ENCODE peak calls at places on chromosomes 13 and 19, in four cellular contexts. One of them, this sample, is unnamed.

GRCh38 chr19:40612831-40613668 is 11.9 kb downstream of the LTBP4 start:
- DNase-seq in HL-60: no peak
- DNase-seq in GM12891: no peak
- DNase-seq in K562: peak; percentile 94
- DNase-seq in this sample: no peak

GRCh38 chr13:44932850-44933251 is 56.4 kb downstream of the NUFIP1 start:
- DNase-seq in HL-60: no peak
- DNase-seq in GM12891: no peak
- DNase-seq in K562: no peak
- DNase-seq in this sample: no peak

GRCh38 chr19:41886761-41887710 is 4.1 kb downstream of the ARHGEF1 start:
- DNase-seq in HL-60: no peak
- DNase-seq in GM12891: no peak
- DNase-seq in K562: no peak
- DNase-seq in this sample: no peak

GRCh38 chr13:85204668-85205344 is 594.4 kb downstream of the SLITRK6 start:
- DNase-seq in HL-60: no peak
- DNase-seq in GM12891: no peak
- DNase-seq in K562: no peak
- DNase-seq in this sample: no peak

GRCh38 chr13:46211116-46211515 is 612 bp upstream of the LRRC63 start:
- DNase-seq in HL-60: peak; percentile 56
- DNase-seq in GM12891: no peak
- DNase-seq in K562: peak; percentile 68
- DNase-seq in this sample: no peak

GRCh38 chr13:52061587-52061986 is 37.1 kb downstream of the UTP14C start:
- DNase-seq in HL-60: no peak
- DNase-seq in GM12891: no peak
- DNase-seq in K562: no peak
- DNase-seq in this sample: no peak

GRCh38 chr19:38551450-38551813 is 66.3 kb downstream of the MAP4K1 start:
- DNase-seq in HL-60: no peak
- DNase-seq in GM12891: no peak
- DNase-seq in K562: no peak
- DNase-seq in this sample: peak; percentile 52

GRCh38 chr13:32902898-32903297 is 113.3 kb upstream of the KL start:
- DNase-seq in HL-60: no peak
- DNase-seq in GM12891: no peak
- DNase-seq in K562: no peak
- DNase-seq in this sample: no peak

GRCh38 chr19:31263317-31263716 is 85.9 kb downstream of the TSHZ3 start:
- DNase-seq in HL-60: no peak
- DNase-seq in GM12891: no peak
- DNase-seq in K562: no peak
- DNase-seq in this sample: no peak

GRCh38 chr13:65600702-65601101 is 1629.4 kb downstream of the PCDH9 start:
- DNase-seq in HL-60: no peak
- DNase-seq in GM12891: no peak
- DNase-seq in K562: no peak
- DNase-seq in this sample: no peak

GRCh38 chr13:41565221-41565620 is 107.9 kb downstream of the RGCC start:
- DNase-seq in HL-60: no peak
- DNase-seq in GM12891: no peak
- DNase-seq in K562: no peak
- DNase-seq in this sample: no peak

GRCh38 chr19:594265-594870 is 4.7 kb downstream of the HCN2 start:
- DNase-seq in HL-60: no peak
- DNase-seq in GM12891: no peak
- DNase-seq in K562: no peak
- DNase-seq in this sample: no peak

GRCh38 chr13:44300895-44301638 is 72.6 kb upstream of the SERP2 start:
- DNase-seq in HL-60: no peak
- DNase-seq in GM12891: peak; percentile 9
- DNase-seq in K562: no peak
- DNase-seq in this sample: peak; percentile 56

GRCh38 chr13:65260938-65261880 is 1968.9 kb downstream of the PCDH9 start:
- DNase-seq in HL-60: no peak
- DNase-seq in GM12891: no peak
- DNase-seq in K562: no peak
- DNase-seq in this sample: no peak

GRCh38 chr13:97321616-97322321 is 99.6 kb downstream of the MBNL2 start:
- DNase-seq in HL-60: no peak
- DNase-seq in GM12891: no peak
- DNase-seq in K562: no peak
- DNase-seq in this sample: no peak
- TF ChIP-seq SPI1 in HL-60: no peak
- TF ChIP-seq SPI1 in GM12891: no peak
- TF ChIP-seq SPI1 in K562: no peak
- TF ChIP-seq SPI1 in this sample: no peak

DNA sequence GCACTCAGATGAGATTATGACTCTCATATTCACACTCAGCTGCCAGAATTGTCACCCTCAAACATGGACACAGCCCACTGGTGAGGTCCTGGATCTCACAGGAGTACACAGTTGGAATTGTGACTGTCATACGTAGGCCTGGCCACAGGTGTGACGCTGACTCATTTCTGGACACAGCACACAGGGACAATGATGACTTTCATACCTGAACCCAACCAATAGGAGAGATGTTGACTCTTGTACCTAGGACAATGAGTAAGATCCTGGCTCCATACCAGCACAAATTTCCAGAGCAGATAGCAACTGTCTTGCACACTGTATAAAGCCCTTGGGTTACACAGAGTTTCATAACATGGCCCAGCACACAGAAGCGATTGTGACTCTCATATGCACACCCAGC is 46.4 kb downstream of the ZNF85 start:
- DNase-seq in HL-60: no peak
- DNase-seq in GM12891: no peak
- DNase-seq in K562: no peak
- DNase-seq in this sample: no peak
- TF ChIP-seq SPI1 in HL-60: no peak
- TF ChIP-seq SPI1 in GM12891: no peak
- TF ChIP-seq SPI1 in K562: no peak
- TF ChIP-seq SPI1 in this sample: no peak

DNA sequence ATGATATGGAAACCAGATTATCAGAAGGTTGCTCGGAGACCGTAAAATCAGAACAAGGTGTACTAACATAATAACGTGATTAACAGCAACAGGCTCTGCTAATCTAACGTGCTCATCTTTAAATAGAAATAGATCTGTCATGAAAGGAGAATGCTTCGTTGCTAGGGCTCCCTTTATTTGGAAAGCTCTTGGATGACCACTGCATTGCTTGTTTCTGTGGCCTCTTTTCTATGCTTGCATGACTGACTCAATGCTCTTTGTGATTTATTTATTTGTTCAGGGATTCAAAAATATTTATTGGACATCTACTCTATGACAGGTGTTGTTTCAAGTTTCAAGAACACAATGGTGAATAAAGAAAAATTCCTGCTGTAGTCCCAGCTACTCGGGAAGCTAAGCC is 22.3 kb upstream of the ZDHHC20 start:
- DNase-seq in HL-60: no peak
- DNase-seq in GM12891: no peak
- DNase-seq in K562: no peak
- DNase-seq in this sample: no peak
- TF ChIP-seq SPI1 in HL-60: no peak
- TF ChIP-seq SPI1 in GM12891: no peak
- TF ChIP-seq SPI1 in K562: no peak
- TF ChIP-seq SPI1 in this sample: no peak

GRCh38 chr19:4669723-4670480 is at the start of gene MYDGF:
- DNase-seq in HL-60: peak; percentile 92
- DNase-seq in GM12891: peak; percentile 100
- DNase-seq in K562: peak; percentile 99
- DNase-seq in this sample: peak; percentile 33

GRCh38 chr19:4675346-4675745 is 5.2 kb upstream of the MYDGF start:
- DNase-seq in HL-60: no peak
- DNase-seq in GM12891: no peak
- DNase-seq in K562: no peak
- DNase-seq in this sample: no peak

GRCh38 chr19:4671182-4671851 is 1.2 kb upstream of the MYDGF start:
- DNase-seq in HL-60: no peak
- DNase-seq in GM12891: no peak
- DNase-seq in K562: no peak
- DNase-seq in this sample: no peak

GRCh38 chr19:4673726-4674125 is 3.6 kb upstream of the MYDGF start:
- DNase-seq in HL-60: no peak
- DNase-seq in GM12891: no peak
- DNase-seq in K562: no peak
- DNase-seq in this sample: no peak

DNA sequence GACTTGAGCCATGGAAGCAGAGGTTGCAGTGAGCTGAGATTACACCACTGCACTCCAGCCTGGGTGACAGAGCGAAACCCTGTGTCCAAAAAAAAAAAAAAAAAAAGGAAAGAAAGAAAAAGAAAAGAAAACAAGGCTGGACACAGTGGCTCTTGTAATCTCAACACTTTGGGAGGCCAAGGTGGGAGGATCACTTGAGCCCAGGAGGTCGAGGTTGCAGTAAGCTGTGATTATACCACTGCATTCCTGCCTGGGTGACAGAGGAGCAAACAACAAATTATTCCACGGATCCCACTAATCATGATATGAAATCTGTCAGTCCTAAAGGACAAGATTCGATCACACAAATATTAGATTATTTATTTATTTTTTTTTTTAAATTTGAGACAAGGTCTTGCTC is 3.1 kb upstream of the MYDGF start:
- DNase-seq in HL-60: no peak
- DNase-seq in GM12891: no peak
- DNase-seq in K562: no peak
- DNase-seq in this sample: no peak
- TF ChIP-seq SPI1 in HL-60: no peak
- TF ChIP-seq SPI1 in GM12891: no peak
- TF ChIP-seq SPI1 in K562: no peak
- TF ChIP-seq SPI1 in this sample: no peak

DNA sequence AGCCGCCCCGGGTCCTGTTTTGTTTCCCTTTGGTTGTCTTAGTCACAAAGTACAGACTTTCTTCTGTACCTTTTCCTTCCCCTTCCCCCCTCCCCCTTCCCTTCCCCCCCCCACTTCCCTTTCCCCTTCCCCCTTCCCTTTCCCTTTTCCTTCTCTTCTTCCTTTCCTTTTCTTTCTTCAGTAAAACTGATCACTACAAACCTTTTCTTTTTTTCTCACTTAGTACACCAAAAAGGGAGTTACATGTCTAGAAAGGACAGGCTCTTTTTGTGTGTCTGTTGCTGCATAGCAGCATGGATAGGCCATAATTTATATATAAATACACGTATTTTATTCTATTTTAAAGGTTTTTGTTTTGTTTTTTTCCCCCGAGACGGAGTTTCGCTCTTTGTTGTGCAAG is 35.4 kb downstream of the DNM2 start:
- DNase-seq in HL-60: no peak
- DNase-seq in GM12891: no peak
- DNase-seq in K562: peak; percentile 39
- DNase-seq in this sample: no peak
- TF ChIP-seq SPI1 in HL-60: no peak
- TF ChIP-seq SPI1 in GM12891: no peak
- TF ChIP-seq SPI1 in K562: no peak
- TF ChIP-seq SPI1 in this sample: no peak

GRCh38 chr19:50639121-50640112 is at the start of gene SYT3:
- DNase-seq in HL-60: no peak
- DNase-seq in GM12891: no peak
- DNase-seq in K562: peak; percentile 90
- DNase-seq in this sample: no peak
- TF ChIP-seq SPI1 in HL-60: no peak
- TF ChIP-seq SPI1 in GM12891: no peak
- TF ChIP-seq SPI1 in K562: no peak
- TF ChIP-seq SPI1 in this sample: no peak

GRCh38 chr13:22357132-22357531 is 686.3 kb downstream of the FGF9 start:
- DNase-seq in HL-60: no peak
- DNase-seq in GM12891: no peak
- DNase-seq in K562: no peak
- DNase-seq in this sample: no peak
- TF ChIP-seq SPI1 in HL-60: no peak
- TF ChIP-seq SPI1 in GM12891: no peak
- TF ChIP-seq SPI1 in K562: no peak
- TF ChIP-seq SPI1 in this sample: no peak

GRCh38 chr19:3320354-3320670 is 46.1 kb upstream of the NFIC start:
- DNase-seq in HL-60: no peak
- DNase-seq in GM12891: no peak
- DNase-seq in K562: no peak
- DNase-seq in this sample: no peak
- TF ChIP-seq SPI1 in HL-60: no peak
- TF ChIP-seq SPI1 in GM12891: no peak
- TF ChIP-seq SPI1 in K562: no peak
- TF ChIP-seq SPI1 in this sample: no peak